ENCODE peak calls at places on chromosomes 11 and 22, in six cellular contexts. Z is IMR-90, K is choroid plexus epithelial cell, M is heart left ventricle, G is pancreas, E is prostate gland. V is an unnamed sample.

GRCh38 chr22:26416670-26417270 is 12.3 kb upstream of the ASPHD2 start:
- DNase-seq in Z (peak), K (peak), M (no peak), G (no peak), E (peak), V (peak)

GRCh38 chr11:92796744-92797143 is 172.7 kb upstream of the MTNR1B start:
- DNase-seq in Z (no peak), K (no peak), M (no peak), G (no peak), E (no peak), V (no peak)

GRCh38 chr22:29006346-29006745 is 55.3 kb downstream of the C22orf31 start:
- DNase-seq in Z (no peak), K (no peak), M (no peak), G (no peak), E (no peak), V (no peak)

GRCh38 chr11:45848654-45849081 is 1.4 kb downstream of the CRY2 start:
- DNase-seq in Z (no peak), K (no peak), M (no peak), G (no peak), E (peak), V (no peak)

GRCh38 chr11:123235117-123235686 is 40.2 kb upstream of the CLMP start:
- DNase-seq in Z (no peak), K (peak), M (peak), G (no peak), E (no peak), V (peak)

GRCh38 chr11:122646549-122647340 is 8.8 kb upstream of the UBASH3B start:
- DNase-seq in Z (peak), K (peak), M (no peak), G (no peak), E (no peak), V (peak)

GRCh38 chr11:112805658-112806057 is 155.6 kb upstream of the NCAM1 start:
- DNase-seq in Z (no peak), K (no peak), M (no peak), G (no peak), E (no peak), V (no peak)

GRCh38 chr11:32892355-32893090 is at the start of gene QSER1:
- DNase-seq in Z (peak), K (peak), M (peak), G (peak), E (peak), V (peak)

GRCh38 chr11:64865286-64866172 is 12.9 kb downstream of the EHD1 start:
- DNase-seq in Z (peak), K (peak), M (no peak), G (no peak), E (no peak), V (peak)

DNA sequence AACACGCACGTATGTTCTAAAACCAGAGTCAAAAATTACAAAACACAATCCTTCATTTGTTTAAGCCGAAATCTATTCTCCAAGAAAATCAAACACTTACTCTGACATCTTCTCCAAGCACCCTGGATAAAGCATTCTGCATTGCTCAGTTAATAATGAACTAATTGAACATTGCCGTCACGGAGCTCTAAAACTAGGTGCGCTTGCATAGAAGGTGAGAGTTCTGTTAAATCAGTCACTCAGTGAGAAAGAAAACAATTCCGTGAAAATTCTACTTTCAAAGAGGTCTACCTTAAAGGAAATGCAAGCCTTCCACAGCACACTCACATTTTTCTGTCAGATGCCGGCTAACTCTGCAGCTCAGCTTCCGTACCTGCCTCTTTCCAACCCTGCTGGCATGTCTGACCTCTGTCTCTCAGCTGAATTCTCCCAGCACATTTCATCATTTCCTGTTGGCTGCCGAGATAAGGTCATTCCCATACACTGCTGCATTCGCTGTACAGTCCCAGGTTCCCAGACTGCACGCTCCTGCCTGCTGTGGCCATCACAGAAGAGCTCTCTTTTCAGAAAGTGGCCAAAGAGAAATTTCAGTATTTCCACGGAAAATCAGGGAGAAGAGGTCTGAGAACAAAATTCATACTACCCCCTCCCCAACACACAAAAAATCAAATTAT is 55.3 kb downstream of the PACSIN2 start:
- DNase-seq in Z (peak), K (peak), M (peak), G (peak), E (peak), V (peak)
- H3K4me3 ChIP-seq in Z (no peak), K (peak), M (peak), G (peak), E (no peak), V (no peak)

GRCh38 chr11:131025020-131025419 is 108.7 kb upstream of the SNX19 start:
- DNase-seq in Z (peak), K (peak), M (no peak), G (no peak), E (no peak), V (peak)
- TF ChIP-seq CTCF in Z (peak), K (peak), M (no peak), G (no peak), E (peak), V (peak)

GRCh38 chr22:20635227-20635591 is 127.8 kb downstream of the MED15 start:
- DNase-seq in Z (no peak), K (no peak), M (no peak), G (no peak), E (no peak), V (no peak)

GRCh38 chr22:20632518-20632917 is 125.1 kb downstream of the MED15 start:
- DNase-seq in Z (no peak), K (no peak), M (no peak), G (no peak), E (no peak), V (no peak)

GRCh38 chr22:20636075-20636812 is 128.8 kb downstream of the MED15 start:
- DNase-seq in Z (no peak), K (no peak), M (no peak), G (no peak), E (no peak), V (no peak)

GRCh38 chr22:20636945-20637344 is 129.5 kb downstream of the MED15 start:
- DNase-seq in Z (no peak), K (no peak), M (no peak), G (no peak), E (no peak), V (no peak)

GRCh38 chr22:20634560-20635226 is 127.3 kb downstream of the MED15 start:
- DNase-seq in Z (no peak), K (no peak), M (no peak), G (no peak), E (no peak), V (no peak)
- H3K4me3 ChIP-seq in Z (no peak), K (no peak), M (no peak), G (no peak), E (no peak), V (no peak)

GRCh38 chr11:35183526-35183925 is 44.6 kb downstream of the CD44 start:
- DNase-seq in Z (no peak), K (no peak), M (no peak), G (no peak), E (no peak), V (no peak)
- TF ChIP-seq CTCF in Z (no peak), K (no peak), M (no peak), G (no peak), E (no peak), V (no peak)